ENCODE peak calls at places on chromosomes 12 and 14, in five cellular contexts. P is breast epithelium, O is GM12878, B is stomach, E is SK-N-MC. Q is an unnamed sample.

GRCh38 chr12:72471806-72472205 is 199.6 kb downstream of the TRHDE start:
- DNase-seq in O (no peak), P (no peak), B (no peak), E (no peak), Q (no peak)

GRCh38 chr12:62784576-62784975 is 150.4 kb downstream of the PPM1H start:
- DNase-seq in B (no peak), O (no peak), P (no peak), E (no peak), Q (no peak)

GRCh38 chr14:62691613-62692489 is 353.4 kb downstream of the KCNH5 start:
- DNase-seq in P (peak), B (peak), O (no peak), E (no peak), Q (no peak)

GRCh38 chr14:64934338-64934939 is 8.1 kb downstream of the GPX2 start:
- DNase-seq in E (no peak), B (no peak), P (no peak), O (no peak), Q (no peak)

GRCh38 chr12:110028323-110028722 is 20.0 kb downstream of the C12orf76 start:
- DNase-seq in P (no peak), O (no peak), E (no peak), B (no peak), Q (no peak)

GRCh38 chr12:39440781-39441180 is 2.1 kb downstream of the KIF21A start:
- DNase-seq in P (no peak), E (no peak), O (no peak), B (no peak), Q (no peak)

GRCh38 chr14:50791201-50791600 is 39.8 kb downstream of the NIN start:
- DNase-seq in O (no peak), P (no peak), B (no peak), E (no peak), Q (no peak)

GRCh38 chr12:55142896-55143870 is 17.0 kb downstream of the OR9K2 start:
- DNase-seq in E (peak), O (no peak), B (peak), P (no peak), Q (no peak)

GRCh38 chr12:57766464-57767311 is at the start of gene CYP27B1:
- DNase-seq in O (no peak), P (no peak), B (no peak), E (no peak), Q (no peak)

GRCh38 chr14:50099335-50099734 is 17.0 kb downstream of the VCPKMT start:
- DNase-seq in B (no peak), E (no peak), O (no peak), P (no peak), Q (no peak)

GRCh38 chr12:53561590-53561953 is 54.3 kb upstream of the NPFF start:
- DNase-seq in E (no peak), B (no peak), P (no peak), O (no peak), Q (no peak)

GRCh38 chr12:13234045-13234641 is 37.6 kb downstream of the EMP1 start:
- DNase-seq in P (peak), O (no peak), E (peak), B (peak), Q (no peak)

GRCh38 chr12:70367268-70368141 is 1.4 kb downstream of the KCNMB4 start:
- DNase-seq in E (no peak), O (no peak), P (no peak), B (no peak), Q (no peak)

GRCh38 chr12:80684077-80684495 is 23.3 kb upstream of the MYF6 start:
- DNase-seq in P (no peak), O (no peak), E (no peak), B (no peak), Q (no peak)

GRCh38 chr12:129903956-129904769 is at the start of gene TMEM132D:
- DNase-seq in O (no peak), B (no peak), P (no peak), E (no peak), Q (no peak)

GRCh38 chr12:108667349-108667748 is 33.7 kb upstream of the SELPLG start:
- DNase-seq in P (no peak), B (no peak), E (no peak), O (no peak), Q (no peak)

GRCh38 chr14:73663548-73664212 is 18.9 kb downstream of the DNAL1 start:
- DNase-seq in P (no peak), B (no peak), E (no peak), O (peak), Q (no peak)

GRCh38 chr12:14955876-14956811 is 5.3 kb downstream of the ARHGDIB start:
- DNase-seq in B (no peak), P (no peak), O (peak), E (no peak), Q (no peak)

GRCh38 chr12:68223067-68223747 is 2.4 kb downstream of the IL26 start:
- DNase-seq in O (peak), P (peak), B (peak), E (peak), Q (no peak)

GRCh38 chr12:89965993-89966392 is 257.4 kb upstream of the ATP2B1 start:
- DNase-seq in E (no peak), B (no peak), O (no peak), P (no peak), Q (no peak)

GRCh38 chr12:89970646-89971192 is 262.1 kb upstream of the ATP2B1 start:
- DNase-seq in B (no peak), O (no peak), P (no peak), E (no peak), Q (no peak)

GRCh38 chr12:89969098-89969497 is 260.5 kb upstream of the ATP2B1 start:
- DNase-seq in P (no peak), O (no peak), E (no peak), B (no peak), Q (no peak)

GRCh38 chr12:89966495-89967240 is 258.0 kb upstream of the ATP2B1 start:
- DNase-seq in B (no peak), P (no peak), O (no peak), E (no peak), Q (no peak)

GRCh38 chr12:89968151-89968699 is 259.6 kb upstream of the ATP2B1 start:
- DNase-seq in E (no peak), O (no peak), B (no peak), P (no peak), Q (no peak)
- TF ChIP-seq POLR2AphosphoS5 in E (no peak), O (no peak), B (no peak), P (no peak), Q (no peak)

GRCh38 chr12:123126294-123127144 is 24.4 kb downstream of the PITPNM2 start:
- DNase-seq in B (peak), P (no peak), O (no peak), E (no peak), Q (no peak)
- TF ChIP-seq POLR2AphosphoS5 in B (peak), P (no peak), O (no peak), E (no peak), Q (peak)

DNA sequence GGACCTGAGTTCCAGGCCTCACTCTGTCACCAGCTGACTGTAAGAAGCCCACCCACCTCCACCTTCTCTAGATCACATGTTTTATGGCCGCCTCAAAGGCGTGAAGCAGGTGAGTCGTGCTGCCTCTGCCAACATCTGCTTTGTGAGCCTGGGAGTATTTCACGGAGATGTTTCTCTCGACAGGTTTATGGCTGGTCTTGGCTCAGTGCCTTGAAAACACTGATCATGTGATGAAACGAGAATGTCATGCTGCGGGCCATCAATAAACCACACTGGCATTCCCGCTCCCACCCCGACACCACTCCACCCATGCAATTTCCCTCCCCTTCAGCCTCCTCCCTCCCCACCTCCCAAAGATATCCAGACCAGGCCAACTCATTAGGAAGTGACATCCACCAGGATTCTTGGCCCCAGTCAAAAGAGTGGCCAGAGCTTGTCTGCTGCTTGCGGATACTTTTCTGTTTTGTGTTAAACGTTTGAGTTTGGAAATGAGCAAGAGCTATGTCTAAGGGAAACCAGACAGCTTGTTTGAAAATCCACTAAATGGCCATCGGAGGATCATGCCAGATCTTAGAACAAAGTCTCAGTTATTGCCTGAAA is 53.8 kb upstream of the NTF3 start:
- DNase-seq in P (no peak), O (no peak), B (no peak), E (no peak), Q (no peak)
- TF ChIP-seq POLR2AphosphoS5 in P (no peak), O (no peak), B (no peak), E (no peak), Q (no peak)

GRCh38 chr12:107317751-107318553 is 224.6 kb upstream of the CRY1 start:
- DNase-seq in B (peak), E (no peak), O (no peak), P (peak), Q (no peak)
- TF ChIP-seq POLR2AphosphoS5 in B (no peak), E (no peak), O (no peak), P (no peak), Q (no peak)

DNA sequence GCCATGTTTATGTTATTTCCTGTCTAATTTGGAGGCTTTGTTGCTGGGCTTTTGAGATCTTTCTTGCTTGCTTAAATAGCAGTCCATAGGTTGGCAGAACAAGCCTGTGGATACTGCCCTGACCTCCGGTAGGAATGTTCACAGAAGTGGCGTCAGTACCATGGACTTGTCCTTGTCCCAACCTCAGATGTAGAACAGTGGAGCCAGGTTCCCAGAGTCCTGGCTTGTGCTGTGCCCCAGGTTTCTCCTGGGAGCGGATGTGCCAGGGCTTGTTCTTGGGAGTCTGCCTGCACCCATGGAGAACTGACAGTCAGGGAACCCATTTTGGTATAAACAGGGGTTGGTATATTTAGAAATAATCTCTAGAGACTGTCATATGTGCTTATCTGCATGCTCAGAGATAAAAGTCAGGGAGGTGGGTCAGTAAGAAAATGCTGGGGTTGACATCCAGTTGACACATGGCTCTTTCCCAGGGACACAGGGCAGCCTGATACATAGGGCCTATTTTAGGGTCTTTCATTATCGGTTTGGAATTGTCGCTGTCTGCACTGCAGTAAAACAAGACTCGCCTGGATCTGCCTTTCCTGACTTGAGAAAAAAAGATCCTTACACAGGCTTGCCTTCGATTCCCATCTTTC is 22.9 kb downstream of the CACNA1C start:
- DNase-seq in O (no peak), B (no peak), P (no peak), E (no peak), Q (no peak)
- TF ChIP-seq POLR2AphosphoS5 in O (no peak), B (no peak), P (no peak), E (no peak), Q (no peak)

DNA sequence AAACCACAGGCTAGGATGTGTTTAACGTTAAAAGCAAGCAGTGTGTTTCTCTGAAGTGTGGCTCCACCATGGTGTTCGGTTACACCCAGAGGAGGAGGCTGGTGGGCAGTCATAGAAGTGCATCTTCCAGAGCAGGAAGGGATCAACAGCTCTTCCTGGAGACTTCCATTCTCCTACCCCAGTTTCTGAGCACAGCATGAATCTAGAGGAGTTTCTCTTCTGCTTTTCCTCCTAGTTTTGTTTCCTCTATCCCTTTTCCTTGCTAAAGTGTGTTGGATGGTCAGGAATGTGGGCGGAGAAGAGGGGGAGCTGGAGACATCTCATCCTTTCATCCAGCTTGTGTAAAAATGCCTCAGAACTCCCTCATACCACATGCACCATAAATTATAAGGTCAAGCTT is 3.8 kb upstream of the CKAP4 start:
- DNase-seq in B (no peak), P (no peak), O (no peak), E (no peak), Q (peak)
- TF ChIP-seq POLR2AphosphoS5 in B (no peak), P (no peak), O (no peak), E (no peak), Q (no peak)

Q was measured in vagina.